ENCODE peak calls at places on chromosomes 7 and 10, in seven cellular contexts. P is heart left ventricle, X is mucosa of descending colon, K is HCT116, G is osteoblast, S is Peyer's patch, L is ascending aorta. T is an unnamed sample. For H3K9me3, the result is how much of the 10 kb centered on the place peaks cover.

GRCh38 chr7:101687791-101688182 is 58.7 kb upstream of the MYL10 start:
- DNase-seq in P (no peak), X (no peak), K (no peak), G (peak), S (no peak), L (no peak), T (no peak)

GRCh38 chr10:98357208-98357836 is 57.7 kb downstream of the PYROXD2 start:
- DNase-seq in P (no peak), X (no peak), K (no peak), G (no peak), S (no peak), L (no peak), T (no peak)

GRCh38 chr10:71755179-71755879 is 18.0 kb downstream of the VSIR start:
- DNase-seq in P (no peak), X (no peak), K (no peak), G (peak), S (no peak), L (no peak), T (no peak)

GRCh38 chr7:111836592-111836991 is 274.3 kb upstream of the IMMP2L start:
- DNase-seq in P (no peak), X (no peak), K (no peak), G (no peak), S (no peak), L (no peak), T (no peak)

GRCh38 chr10:75957321-75957720 is 525.9 kb downstream of the LRMDA start:
- DNase-seq in P (no peak), X (no peak), K (no peak), G (no peak), S (no peak), L (no peak), T (no peak)

GRCh38 chr10:6002809-6003500 is 25.6 kb upstream of the IL15RA start:
- DNase-seq in P (no peak), X (no peak), K (no peak), G (no peak), S (no peak), L (no peak), T (no peak)

GRCh38 chr10:14116021-14116420 is 214.7 kb downstream of the FRMD4A start:
- DNase-seq in P (no peak), X (no peak), K (no peak), G (no peak), S (no peak), L (no peak), T (no peak)

GRCh38 chr10:11783558-11783865 is 39.6 kb upstream of the PROSER2 start:
- DNase-seq in P (no peak), X (no peak), K (no peak), G (no peak), S (no peak), L (no peak), T (no peak)

GRCh38 chr7:71472962-71473361 is 341.0 kb downstream of the GALNT17 start:
- DNase-seq in P (no peak), X (no peak), K (no peak), G (no peak), S (no peak), L (no peak), T (no peak)

GRCh38 chr10:126691456-126691855 is 21.0 kb upstream of the C10orf90 start:
- DNase-seq in P (no peak), X (no peak), K (no peak), G (no peak), S (no peak), L (no peak), T (no peak)

GRCh38 chr7:118734541-118734940 is 510.0 kb downstream of the ANKRD7 start:
- DNase-seq in P (no peak), X (no peak), K (no peak), G (no peak), S (no peak), L (no peak), T (no peak)

GRCh38 chr10:74207681-74208080 is 56.7 kb downstream of the ADK start:
- DNase-seq in P (no peak), X (no peak), K (no peak), G (no peak), S (no peak), L (no peak), T (no peak)

GRCh38 chr7:78587443-78588044 is 789.0 kb downstream of the PHTF2 start:
- DNase-seq in P (no peak), X (no peak), K (peak), G (peak), S (no peak), L (no peak), T (peak)

GRCh38 chr7:140670343-140670935 is 2.3 kb upstream of the ADCK2 start:
- DNase-seq in P (no peak), X (no peak), K (no peak), G (no peak), S (no peak), L (no peak), T (no peak)

GRCh38 chr10:44196008-44196320 is 188.9 kb downstream of the CXCL12 start:
- DNase-seq in P (no peak), X (no peak), K (no peak), G (no peak), S (no peak), L (no peak), T (no peak)

GRCh38 chr10:1874533-1874932 is 137.2 kb upstream of the ADARB2 start:
- DNase-seq in P (no peak), X (no peak), K (no peak), G (no peak), S (no peak), L (no peak), T (no peak)

GRCh38 chr7:12458520-12459131 is 55.0 kb upstream of the VWDE start:
- DNase-seq in P (no peak), X (peak), K (peak), G (peak), S (no peak), L (no peak), T (peak)

GRCh38 chr7:100589341-100589935 is 3.3 kb downstream of the FBXO24 start:
- DNase-seq in P (peak), X (no peak), K (no peak), G (peak), S (no peak), L (no peak), T (no peak)

GRCh38 chr7:35801392-35802101 is 690 bp downstream of the SEPTIN7 start:
- DNase-seq in P (peak), X (peak), K (no peak), G (peak), S (peak), L (peak), T (peak)

GRCh38 chr7:80821781-80822180 is 97.1 kb downstream of the SEMA3C start:
- DNase-seq in P (no peak), X (no peak), K (no peak), G (no peak), S (no peak), L (no peak), T (no peak)

GRCh38 chr7:141671705-141672496 is 30.1 kb downstream of the DENND11 start:
- DNase-seq in P (no peak), X (no peak), K (no peak), G (peak), S (no peak), L (no peak), T (no peak)

GRCh38 chr7:75711634-75712494 is 26.9 kb downstream of the HIP1 start:
- DNase-seq in P (peak), X (no peak), K (no peak), G (no peak), S (no peak), L (no peak), T (no peak)

GRCh38 chr7:156620246-156620775 is 20.3 kb upstream of the RNF32 start:
- DNase-seq in P (no peak), X (no peak), K (no peak), G (no peak), S (no peak), L (no peak), T (peak)

GRCh38 chr10:5565671-5566581 is 41.2 kb downstream of the CALML3 start:
- DNase-seq in P (no peak), X (no peak), K (no peak), G (peak), S (no peak), L (no peak), T (no peak)

GRCh38 chr10:646118-646524 is 43.3 kb downstream of the DIP2C start:
- DNase-seq in P (no peak), X (no peak), K (no peak), G (no peak), S (no peak), L (no peak), T (no peak)

GRCh38 chr10:108523016-108523415 is 1358.5 kb upstream of the SORCS1 start:
- DNase-seq in P (no peak), X (no peak), K (no peak), G (no peak), S (no peak), L (no peak), T (no peak)

DNA sequence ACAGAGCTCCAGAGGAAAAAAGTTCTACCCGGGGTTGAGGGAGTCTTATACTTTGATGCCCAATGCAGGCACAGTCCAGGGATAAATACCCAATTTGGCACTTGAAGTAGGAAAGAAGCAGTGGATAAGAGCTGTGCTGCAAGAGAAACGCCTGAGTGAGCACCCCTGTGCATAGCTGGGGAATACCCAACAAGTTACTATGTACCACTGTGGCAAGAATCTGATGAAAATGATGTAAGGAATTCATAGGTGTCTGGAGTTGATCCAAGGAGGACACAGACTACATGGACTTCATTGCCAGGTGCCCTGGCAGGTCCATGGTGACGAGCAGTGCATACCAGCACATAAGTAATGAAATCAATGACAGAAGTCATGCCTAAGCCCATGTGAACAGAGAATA is 183.7 kb upstream of the FEZF1 start:
- DNase-seq in P (no peak), X (no peak), K (no peak), G (no peak), S (no peak), L (no peak), T (no peak)
- H3K9me3 ChIP-seq in P (under half), X (under half), K (under half), G (under half), S (under half), L (under half), T (under half)

DNA sequence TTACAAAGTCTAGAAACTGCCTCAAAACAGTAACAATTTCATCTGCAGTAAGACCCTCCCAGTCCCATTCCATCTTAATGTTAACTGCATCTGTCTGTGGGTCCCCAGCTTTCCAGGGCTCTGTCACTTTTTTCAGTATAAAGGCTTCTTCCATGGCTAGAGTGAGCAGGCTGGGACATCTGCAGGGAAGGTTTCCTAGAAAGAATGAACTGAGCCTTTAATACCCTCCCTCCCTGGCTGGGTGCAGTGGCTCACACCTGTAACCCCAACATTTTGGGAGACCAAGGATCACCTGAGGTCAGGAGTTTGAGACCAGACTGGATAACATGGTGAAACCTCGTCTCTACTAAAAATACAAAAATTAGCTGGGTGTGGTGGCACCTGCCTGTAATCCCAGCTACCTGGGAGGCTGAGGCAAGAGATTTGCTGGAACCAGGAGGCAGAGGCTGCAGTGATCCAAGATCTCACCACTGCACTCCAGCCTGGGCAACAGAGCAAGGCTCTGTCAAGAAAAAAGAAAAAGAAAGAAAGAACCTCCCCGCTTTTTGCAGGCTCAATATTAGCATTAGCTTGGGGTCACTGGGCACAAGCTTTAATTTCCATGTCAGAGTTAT is 3.4 kb downstream of the ERV3-1 start:
- DNase-seq in P (no peak), X (no peak), K (no peak), G (no peak), S (no peak), L (no peak), T (no peak)
- H3K9me3 ChIP-seq in P (under half), X (under half), K (under half), G (under half), S (under half), L (under half), T (under half)

GRCh38 chr7:158141221-158141582 is 446.4 kb downstream of the PTPRN2 start:
- DNase-seq in P (no peak), X (no peak), K (no peak), G (no peak), S (no peak), L (no peak), T (no peak)
- H3K9me3 ChIP-seq in P (under half), X (under half), K (under half), G (under half), S (under half), L (under half), T (under half)

GRCh38 chr7:158130023-158130409 is 457.6 kb downstream of the PTPRN2 start:
- DNase-seq in P (no peak), X (no peak), K (no peak), G (peak), S (no peak), L (no peak), T (no peak)

GRCh38 chr7:158134824-158135223 is 452.8 kb downstream of the PTPRN2 start:
- DNase-seq in P (no peak), X (no peak), K (no peak), G (no peak), S (no peak), L (no peak), T (no peak)

GRCh38 chr7:158135931-158136330 is 451.7 kb downstream of the PTPRN2 start:
- DNase-seq in P (no peak), X (no peak), K (no peak), G (no peak), S (no peak), L (no peak), T (no peak)

GRCh38 chr7:158133057-158133456 is 454.6 kb downstream of the PTPRN2 start:
- DNase-seq in P (no peak), X (no peak), K (no peak), G (no peak), S (no peak), L (no peak), T (no peak)

DNA sequence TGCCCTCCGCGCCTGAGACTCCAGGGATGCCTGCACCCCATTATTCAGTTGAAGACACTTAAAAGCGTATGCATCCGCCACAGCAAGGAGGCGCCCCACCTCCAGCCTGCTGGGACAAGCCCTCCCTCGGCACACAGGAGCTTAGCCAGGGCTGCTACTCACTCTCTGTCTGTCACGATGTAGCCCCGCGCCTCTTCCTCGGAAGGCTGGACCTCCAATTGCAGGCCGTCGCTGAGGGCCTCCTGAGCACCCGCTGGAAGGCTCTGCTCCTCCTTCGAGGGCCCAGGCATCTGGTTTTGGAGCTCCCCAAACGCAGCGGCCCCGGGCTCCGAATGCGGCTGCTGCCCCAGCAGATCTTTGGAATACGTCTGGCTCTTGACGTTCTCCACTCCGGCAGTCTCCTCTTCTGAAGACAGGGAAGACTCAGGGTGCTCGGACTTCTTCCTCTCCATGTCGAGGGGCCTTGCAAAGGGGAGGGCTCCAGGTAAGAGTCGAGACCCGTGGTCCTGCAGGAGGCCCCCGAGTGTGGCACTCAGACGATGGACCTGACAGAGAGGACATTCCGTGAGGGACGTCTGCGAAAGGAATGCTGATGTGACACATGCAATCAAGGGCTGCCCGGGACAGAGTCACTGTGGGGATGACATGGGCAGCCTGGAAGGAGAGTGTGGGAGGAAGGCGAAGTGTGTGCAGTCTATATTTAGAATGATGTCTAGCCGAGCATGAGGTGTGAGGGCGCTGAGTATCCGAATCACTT is 453.9 kb downstream of the PTPRN2 start:
- DNase-seq in P (no peak), X (no peak), K (no peak), G (no peak), S (no peak), L (no peak), T (no peak)
- H3K9me3 ChIP-seq in P (under half), X (under half), K (under half), G (under half), S (under half), L (under half), T (under half)

GRCh38 chr7:22640269-22640668 is 86.7 kb upstream of the IL6 start:
- DNase-seq in P (no peak), X (no peak), K (no peak), G (no peak), S (no peak), L (no peak), T (no peak)

GRCh38 chr7:22649686-22650085 is 77.3 kb upstream of the IL6 start:
- DNase-seq in P (no peak), X (no peak), K (no peak), G (no peak), S (no peak), L (no peak), T (no peak)

GRCh38 chr7:22647451-22648257 is 79.3 kb upstream of the IL6 start:
- DNase-seq in P (no peak), X (no peak), K (no peak), G (no peak), S (no peak), L (no peak), T (no peak)

GRCh38 chr7:22642454-22642853 is 84.5 kb upstream of the IL6 start:
- DNase-seq in P (no peak), X (no peak), K (no peak), G (no peak), S (no peak), L (no peak), T (no peak)

DNA sequence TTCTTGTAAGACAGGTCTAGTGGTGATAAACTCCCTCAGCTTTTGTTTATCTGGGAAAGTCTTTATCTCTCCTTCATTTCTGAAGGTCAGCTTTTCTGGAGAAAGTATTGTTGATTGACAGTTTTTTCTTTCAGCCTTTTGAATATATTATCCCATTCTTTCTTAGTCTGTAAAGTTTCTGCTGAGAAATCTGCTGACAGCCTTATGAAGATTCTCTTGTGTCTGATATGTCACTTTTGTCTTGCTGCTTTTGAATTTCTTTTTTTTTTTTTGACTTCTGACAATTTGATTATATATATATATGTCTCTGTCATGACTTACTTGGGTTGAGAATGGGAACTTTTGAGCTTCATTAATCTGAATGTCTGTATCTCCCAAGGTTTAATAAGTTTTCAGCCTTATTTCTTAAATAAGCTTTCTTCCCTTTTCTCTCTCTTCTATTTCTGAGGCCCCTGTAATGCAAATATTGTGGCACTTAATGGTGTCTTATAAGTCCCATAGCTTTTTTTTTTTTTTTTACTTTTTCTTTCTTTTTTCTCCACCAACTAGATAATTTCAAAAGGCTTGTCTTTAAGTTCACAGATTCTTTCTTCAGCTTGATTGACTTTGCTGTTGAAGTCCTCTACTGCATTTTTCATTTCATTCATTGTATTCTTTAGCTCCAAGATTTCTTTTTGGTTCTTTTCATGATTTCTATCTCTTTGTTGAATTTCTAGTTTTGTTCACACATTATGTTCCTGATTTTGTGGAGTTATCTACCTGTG is 81.4 kb upstream of the IL6 start:
- DNase-seq in P (no peak), X (no peak), K (no peak), G (no peak), S (no peak), L (no peak), T (no peak)
- H3K9me3 ChIP-seq in P (half or more), X (under half), K (under half), G (under half), S (under half), L (under half), T (under half)

DNA sequence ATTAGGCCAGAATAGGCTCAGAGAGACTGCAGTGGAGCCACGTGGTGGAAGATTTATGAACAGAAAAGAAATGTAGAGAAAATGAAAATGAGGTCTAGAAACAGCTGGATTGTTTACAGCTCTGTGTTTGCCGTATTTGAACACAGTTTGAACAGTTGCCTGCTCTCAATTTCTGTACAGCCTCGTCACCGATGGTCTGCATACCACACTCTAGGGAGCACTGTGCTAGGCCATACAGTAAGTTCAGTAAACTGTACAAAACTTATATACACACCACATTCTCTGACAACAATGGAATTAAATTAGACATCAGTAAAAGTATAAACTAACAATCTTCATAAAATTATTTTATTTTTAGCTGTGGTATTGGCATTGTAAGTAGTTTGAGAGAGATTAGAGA is 11.1 kb upstream of the CYP2E1 start:
- DNase-seq in P (no peak), X (no peak), K (no peak), G (no peak), S (no peak), L (no peak), T (no peak)
- H3K9me3 ChIP-seq in P (under half), X (under half), K (under half), G (under half), S (under half), L (under half), T (under half)

GRCh38 chr10:37489658-37490003 is 364.2 kb downstream of the ANKRD30A start:
- DNase-seq in P (no peak), X (no peak), K (no peak), G (no peak), S (no peak), L (no peak), T (no peak)
- H3K9me3 ChIP-seq in P (under half), X (half or more), K (under half), G (under half), S (under half), L (under half), T (under half)

T was measured in HAP-1.